ENCODE peak calls at places on chromosome 4, in seven cellular contexts. X is mammary epithelial cell, G is lower lobe of right lung, F is GM23248, R is lung, P is stomach, W is hepatocyte. V is an unnamed sample. For H3K27me3 and H3K4me1, the result is how much of the 10 kb centered on the place peaks cover.

GRCh38 chr4:20684852-20685763 is 15.2 kb upstream of the PACRGL start:
- DNase-seq in X (no peak), G (no peak), F (peak), R (no peak), P (no peak), W (peak), V (no peak)

GRCh38 chr4:140149851-140150635 is 3.9 kb downstream of the MAML3 start:
- DNase-seq in X (peak), G (peak), F (peak), R (peak), P (peak), W (peak), V (peak)

GRCh38 chr4:33961751-33962150 is 2282.6 kb downstream of the ARAP2 start:
- DNase-seq in X (peak), G (no peak), F (peak), R (no peak), P (no peak), W (no peak), V (no peak)

GRCh38 chr4:26943391-26943790 is 82.8 kb downstream of the STIM2 start:
- DNase-seq in X (no peak), G (no peak), F (no peak), R (no peak), P (no peak), W (no peak), V (no peak)

GRCh38 chr4:64144994-64145393 is 264.3 kb downstream of the TECRL start:
- DNase-seq in X (no peak), G (no peak), F (no peak), R (no peak), P (peak), W (no peak), V (peak)

GRCh38 chr4:120052840-120053239 is 13.8 kb downstream of the MAD2L1 start:
- DNase-seq in X (peak), G (peak), F (peak), R (peak), P (no peak), W (peak), V (no peak)

GRCh38 chr4:1983846-1984405 is 24.8 kb downstream of the NELFA start:
- DNase-seq in X (no peak), G (no peak), F (no peak), R (no peak), P (no peak), W (no peak), V (peak)

GRCh38 chr4:26217961-26218676 is 102.7 kb upstream of the RBPJ start:
- DNase-seq in X (no peak), G (peak), F (peak), R (no peak), P (no peak), W (no peak), V (no peak)

GRCh38 chr4:168129046-168129772 is 36.9 kb downstream of the ANXA10 start:
- DNase-seq in X (no peak), G (no peak), F (no peak), R (no peak), P (no peak), W (no peak), V (no peak)

GRCh38 chr4:157664726-157665125 is 444.2 kb downstream of the GRIA2 start:
- DNase-seq in X (peak), G (no peak), F (peak), R (no peak), P (no peak), W (no peak), V (no peak)

GRCh38 chr4:113950207-113950606 is 29.2 kb downstream of the ARSJ start:
- DNase-seq in X (no peak), G (no peak), F (no peak), R (no peak), P (no peak), W (no peak), V (no peak)

GRCh38 chr4:118400362-118400761 is 47.6 kb upstream of the PRSS12 start:
- DNase-seq in X (no peak), G (no peak), F (no peak), R (no peak), P (no peak), W (no peak), V (no peak)

GRCh38 chr4:165763640-165764039 is 109.4 kb upstream of the TLL1 start:
- DNase-seq in X (no peak), G (no peak), F (no peak), R (no peak), P (no peak), W (no peak), V (no peak)

GRCh38 chr4:79298484-79298883 is 27.4 kb downstream of the NAA11 start:
- DNase-seq in X (no peak), G (no peak), F (no peak), R (no peak), P (no peak), W (no peak), V (peak)

GRCh38 chr4:39319678-39320077 is 46.5 kb downstream of the RFC1 start:
- DNase-seq in X (peak), G (no peak), F (peak), R (no peak), P (no peak), W (no peak), V (no peak)

GRCh38 chr4:8098506-8098905 is 60.1 kb downstream of the ABLIM2 start:
- DNase-seq in X (no peak), G (no peak), F (no peak), R (no peak), P (no peak), W (no peak), V (no peak)

GRCh38 chr4:113051361-113051760 is 1.9 kb downstream of the ANK2 start:
- DNase-seq in X (no peak), G (no peak), F (no peak), R (no peak), P (no peak), W (no peak), V (no peak)

GRCh38 chr4:80466618-80467017 is 131.1 kb downstream of the CFAP299 start:
- DNase-seq in X (no peak), G (no peak), F (no peak), R (no peak), P (no peak), W (no peak), V (no peak)
- H3K27me3 ChIP-seq in X (under half), G (under half), F (under half), R (under half), P (under half), W (under half), V (under half)

DNA sequence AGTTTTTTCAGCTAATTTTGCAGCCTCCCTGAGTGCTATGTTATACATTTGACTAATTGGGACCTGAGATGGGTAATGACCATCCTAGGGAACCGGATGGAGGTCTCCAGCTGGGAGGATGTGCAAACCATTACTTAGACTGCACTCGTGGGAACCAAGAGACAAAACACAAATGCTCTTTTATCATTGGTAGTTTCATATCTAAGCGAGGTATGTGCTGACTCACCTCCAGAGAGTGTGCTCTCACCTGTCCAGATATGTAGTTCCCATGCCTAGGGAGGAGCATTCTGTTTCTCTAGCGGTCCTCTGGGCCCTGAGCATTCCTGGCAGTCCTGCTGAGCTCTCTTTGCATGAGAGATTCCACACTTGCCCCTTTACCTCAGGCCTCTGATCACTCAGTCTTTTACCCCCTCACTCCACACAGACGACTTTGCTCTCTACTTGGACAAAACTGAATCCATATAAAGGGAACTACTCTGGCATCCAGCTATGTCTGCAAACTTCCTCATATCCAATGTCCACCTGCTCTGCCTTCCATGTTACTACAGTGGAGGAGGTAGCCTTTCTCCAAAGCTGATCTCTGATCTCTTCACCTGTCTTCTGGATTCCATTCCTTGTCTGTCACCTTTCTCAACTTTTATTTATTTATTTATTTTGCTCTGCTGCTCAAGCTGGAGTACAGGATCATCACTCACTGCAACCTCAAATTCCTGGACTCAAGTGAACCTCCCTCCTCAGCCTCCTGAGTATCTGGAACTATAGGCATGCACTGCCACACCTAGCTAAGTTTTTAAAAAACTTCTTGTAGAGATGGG is 88.4 kb downstream of the LRP2BP start:
- DNase-seq in X (peak), G (no peak), F (no peak), R (no peak), P (no peak), W (no peak), V (no peak)
- H3K4me1 ChIP-seq in X (under half), G (under half), F (under half), R (under half), P (under half), W (under half), V (under half)

DNA sequence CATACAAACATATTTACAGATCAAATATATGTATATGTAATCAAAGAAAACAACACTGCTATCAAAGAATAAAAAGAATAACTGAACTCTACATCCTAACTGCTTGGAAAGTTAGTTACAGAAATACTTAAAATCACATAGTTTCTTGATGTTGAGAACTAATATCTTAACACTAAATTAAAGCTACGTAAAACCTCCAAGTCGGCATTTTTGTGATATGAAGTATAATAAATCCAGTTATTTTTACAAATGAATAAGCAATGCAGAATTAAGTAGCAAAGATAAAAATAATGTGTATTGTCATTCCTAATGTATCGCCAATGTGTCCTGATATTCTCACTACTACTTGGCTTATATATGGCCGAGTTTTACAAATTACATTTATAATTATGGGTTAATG is 68.4 kb downstream of the JADE1 start:
- DNase-seq in X (no peak), G (no peak), F (no peak), R (no peak), P (no peak), W (no peak), V (no peak)
- H3K27me3 ChIP-seq in X (under half), G (under half), F (under half), R (under half), P (under half), W (under half), V (under half)

GRCh38 chr4:143354990-143355389 is 18.3 kb downstream of the GAB1 start:
- DNase-seq in X (no peak), G (no peak), F (no peak), R (no peak), P (no peak), W (no peak), V (no peak)

GRCh38 chr4:143357161-143357845 is 20.6 kb downstream of the GAB1 start:
- DNase-seq in X (peak), G (no peak), F (no peak), R (no peak), P (no peak), W (no peak), V (no peak)

GRCh38 chr4:143353797-143354196 is 17.1 kb downstream of the GAB1 start:
- DNase-seq in X (no peak), G (no peak), F (no peak), R (no peak), P (no peak), W (no peak), V (no peak)

GRCh38 chr4:143356493-143356892 is 19.8 kb downstream of the GAB1 start:
- DNase-seq in X (peak), G (no peak), F (no peak), R (no peak), P (no peak), W (no peak), V (no peak)

DNA sequence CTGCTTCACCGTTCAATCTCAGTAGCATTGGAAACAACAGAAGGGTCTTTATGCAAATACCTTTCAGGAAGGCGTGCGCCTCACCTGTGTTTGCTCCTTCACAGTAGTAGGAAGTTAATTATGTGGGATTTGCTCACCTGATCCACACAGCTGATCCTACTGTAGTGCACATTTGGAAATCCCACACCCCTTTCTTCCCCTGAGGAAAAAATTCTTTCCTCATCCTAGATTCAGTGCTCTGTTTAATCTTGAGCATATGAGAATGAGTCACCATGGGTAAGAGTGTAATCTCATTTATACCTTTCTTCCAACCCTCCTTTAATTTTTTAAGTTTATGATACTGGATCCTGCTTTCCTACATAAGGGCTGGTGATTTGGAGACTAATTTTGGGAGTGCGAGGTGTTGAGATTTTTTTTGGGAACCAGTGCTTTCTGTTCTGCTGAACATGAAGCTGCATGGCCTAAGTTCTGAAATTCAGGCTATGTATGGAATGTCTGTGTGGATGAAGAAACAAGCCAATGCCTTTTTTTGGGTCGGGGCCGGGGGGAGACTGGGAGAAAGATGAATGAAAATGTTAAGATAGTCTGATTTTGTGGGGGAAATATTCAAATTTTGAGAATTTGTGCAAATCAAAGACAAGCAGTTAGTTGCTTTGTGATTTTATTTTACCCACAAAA is 19.0 kb downstream of the GAB1 start:
- DNase-seq in X (peak), G (no peak), F (peak), R (no peak), P (no peak), W (no peak), V (no peak)
- H3K4me1 ChIP-seq in X (half or more), G (half or more), F (under half), R (under half), P (half or more), W (half or more), V (under half)

DNA sequence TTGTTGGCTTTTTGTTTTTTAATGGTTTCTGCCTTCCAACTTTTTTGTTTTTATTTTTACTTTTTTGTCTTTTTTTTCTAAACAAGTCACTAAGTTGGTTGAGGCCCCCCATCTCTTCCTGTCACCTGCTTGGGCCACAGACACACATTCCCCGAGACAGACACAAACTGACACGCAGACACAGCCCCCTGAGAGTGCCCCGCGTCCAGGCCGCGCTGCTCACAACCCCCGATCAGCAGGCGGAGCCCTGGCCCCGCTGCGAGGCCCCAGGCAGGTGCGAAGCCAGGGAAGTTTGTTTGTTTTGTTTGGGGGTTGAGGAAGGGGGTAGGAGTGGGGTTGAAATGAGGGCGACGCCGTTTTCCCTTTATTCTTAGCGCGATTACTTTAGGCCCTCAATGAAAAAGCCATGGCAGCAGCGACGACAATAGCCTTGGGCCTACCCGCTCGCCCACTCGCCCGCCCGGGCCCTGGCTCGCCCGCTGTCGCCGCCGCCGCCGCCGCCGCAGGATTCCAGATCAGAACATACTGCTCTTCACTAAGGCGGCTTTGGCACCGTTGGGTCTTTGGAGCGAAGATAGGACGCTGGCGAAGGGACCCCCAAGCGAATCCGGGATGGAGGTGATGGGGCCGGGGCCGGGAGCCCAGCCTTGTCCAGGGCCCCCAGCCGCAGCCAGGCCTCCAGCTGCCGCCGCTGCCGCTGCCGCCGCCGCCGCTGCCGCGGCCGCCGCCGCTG is 3.1 kb downstream of the PHOX2B start:
- DNase-seq in X (no peak), G (no peak), F (no peak), R (no peak), P (no peak), W (no peak), V (peak)
- H3K27me3 ChIP-seq in X (half or more), G (half or more), F (half or more), R (under half), P (half or more), W (half or more), V (under half)

GRCh38 chr4:40909363-40909876 is 159.7 kb downstream of the NSUN7 start:
- DNase-seq in X (peak), G (no peak), F (peak), R (no peak), P (no peak), W (peak), V (peak)

GRCh38 chr4:40916218-40916555 is 166.4 kb downstream of the NSUN7 start:
- DNase-seq in X (no peak), G (no peak), F (peak), R (no peak), P (no peak), W (no peak), V (no peak)

GRCh38 chr4:40910706-40911105 is 161.0 kb downstream of the NSUN7 start:
- DNase-seq in X (no peak), G (no peak), F (no peak), R (no peak), P (no peak), W (no peak), V (no peak)

GRCh38 chr4:40915318-40916217 is 165.8 kb downstream of the NSUN7 start:
- DNase-seq in X (no peak), G (no peak), F (peak), R (no peak), P (no peak), W (no peak), V (no peak)

DNA sequence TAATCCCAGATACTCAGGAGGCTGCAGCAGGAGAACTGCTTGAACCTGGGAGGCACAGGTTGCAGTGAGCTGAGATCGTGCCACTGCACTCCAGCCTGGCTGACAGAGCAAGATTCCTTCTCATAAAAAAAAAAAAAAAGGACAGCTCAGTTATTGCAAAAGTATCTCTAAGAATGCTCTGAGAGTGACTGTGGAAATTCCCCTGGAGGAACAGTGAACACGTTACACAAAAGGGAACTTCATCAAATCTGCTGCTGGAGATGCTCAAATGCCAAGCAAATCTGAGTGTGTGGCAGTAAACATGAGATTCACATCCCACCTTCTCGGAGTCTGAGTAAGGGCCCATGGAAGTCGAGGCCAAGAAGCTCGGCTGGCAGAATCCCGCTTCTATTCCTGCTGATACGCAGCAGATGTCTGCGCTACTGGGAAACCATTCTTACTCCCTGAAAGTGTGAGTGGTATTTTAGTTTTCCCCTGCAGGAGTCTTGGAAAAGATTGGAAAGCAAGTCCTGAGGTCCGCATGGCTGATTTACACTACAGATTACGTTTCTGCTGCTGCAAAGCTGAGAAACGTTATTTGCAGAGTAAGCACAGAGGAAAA is 162.8 kb downstream of the NSUN7 start:
- DNase-seq in X (no peak), G (no peak), F (peak), R (no peak), P (no peak), W (no peak), V (no peak)
- H3K4me1 ChIP-seq in X (under half), G (under half), F (under half), R (under half), P (under half), W (under half), V (under half)

GRCh38 chr4:13538427-13538973 is 5.8 kb downstream of the NKX3-2 start:
- DNase-seq in X (no peak), G (no peak), F (no peak), R (no peak), P (no peak), W (no peak), V (no peak)

GRCh38 chr4:13539047-13539720 is 5.1 kb downstream of the NKX3-2 start:
- DNase-seq in X (no peak), G (no peak), F (peak), R (no peak), P (no peak), W (no peak), V (no peak)

GRCh38 chr4:13536607-13537006 is 7.7 kb downstream of the NKX3-2 start:
- DNase-seq in X (no peak), G (no peak), F (no peak), R (no peak), P (no peak), W (no peak), V (no peak)

GRCh38 chr4:13537011-13537831 is 7.1 kb downstream of the NKX3-2 start:
- DNase-seq in X (no peak), G (no peak), F (no peak), R (no peak), P (no peak), W (no peak), V (no peak)

DNA sequence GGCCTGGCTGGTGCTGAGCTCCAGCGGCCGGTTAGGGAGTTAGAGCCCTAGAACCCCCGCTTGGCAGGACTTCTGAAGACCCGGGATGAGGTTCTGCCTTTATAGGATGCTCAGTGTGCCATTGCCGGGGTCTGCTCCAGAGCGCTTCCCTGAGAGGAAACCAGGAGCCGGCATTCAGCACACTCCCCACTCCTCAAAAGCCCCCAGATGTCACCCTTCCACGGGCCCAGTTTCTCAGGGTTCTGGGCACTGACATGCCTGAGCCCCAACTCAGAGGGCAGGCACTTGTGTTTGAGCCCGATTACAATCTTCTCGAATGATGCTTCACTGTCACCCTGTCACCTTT is 6.5 kb downstream of the NKX3-2 start:
- DNase-seq in X (no peak), G (no peak), F (no peak), R (no peak), P (no peak), W (no peak), V (no peak)
- H3K27me3 ChIP-seq in X (half or more), G (half or more), F (half or more), R (under half), P (half or more), W (half or more), V (half or more)

DNA sequence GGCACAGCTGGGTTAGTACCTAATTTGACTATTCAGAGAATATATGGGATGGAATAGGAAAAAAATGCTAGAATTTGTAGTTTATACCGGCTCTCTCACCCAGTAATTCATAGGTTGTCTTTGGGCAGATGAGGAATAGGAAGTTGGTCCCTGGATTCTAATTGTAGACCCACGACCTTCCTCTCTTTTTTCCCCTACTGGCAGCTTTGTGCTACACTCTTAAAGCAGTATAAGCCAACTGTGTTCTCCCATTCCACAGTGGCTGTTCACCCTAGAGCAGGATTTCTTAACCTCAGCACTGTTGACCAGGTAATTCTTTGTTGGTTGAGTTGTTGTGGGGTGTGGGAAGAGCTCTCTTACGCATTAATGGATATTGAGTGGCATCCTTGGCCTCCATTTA is 92.9 kb downstream of the FNIP2 start:
- DNase-seq in X (no peak), G (no peak), F (no peak), R (no peak), P (no peak), W (no peak), V (no peak)
- H3K4me1 ChIP-seq in X (under half), G (under half), F (under half), R (under half), P (under half), W (under half), V (under half)

V was measured in BE2C.